ENCODE peak calls at places on chromosomes 7 and 10, in five cellular contexts. One of them, this sample, is unnamed.

GRCh38 chr10:32210306-32211045 is 136.5 kb downstream of the EPC1 start:
- DNase-seq in tibial artery: no peak
- DNase-seq in naive thymus-derived CD4-positive, alpha-beta T cell: no peak
- DNase-seq in fibroblast of the conjunctiva: peak
- DNase-seq in endodermal cell: peak
- DNase-seq in this sample: peak

GRCh38 chr10:110163192-110163773 is 44.1 kb upstream of the MXI1 start:
- DNase-seq in tibial artery: no peak
- DNase-seq in naive thymus-derived CD4-positive, alpha-beta T cell: no peak
- DNase-seq in fibroblast of the conjunctiva: no peak
- DNase-seq in endodermal cell: peak
- DNase-seq in this sample: no peak

GRCh38 chr10:9853405-9854010 is 1164.2 kb upstream of the CELF2 start:
- DNase-seq in tibial artery: no peak
- DNase-seq in naive thymus-derived CD4-positive, alpha-beta T cell: no peak
- DNase-seq in fibroblast of the conjunctiva: peak
- DNase-seq in endodermal cell: no peak
- DNase-seq in this sample: no peak

GRCh38 chr7:20642171-20642570 is 26.7 kb downstream of the ABCB5 start:
- DNase-seq in tibial artery: no peak
- DNase-seq in naive thymus-derived CD4-positive, alpha-beta T cell: no peak
- DNase-seq in fibroblast of the conjunctiva: no peak
- DNase-seq in endodermal cell: no peak
- DNase-seq in this sample: no peak

GRCh38 chr10:46995234-46995633 is 84.0 kb downstream of the PTPN20 start:
- DNase-seq in tibial artery: no peak
- DNase-seq in naive thymus-derived CD4-positive, alpha-beta T cell: no peak
- DNase-seq in fibroblast of the conjunctiva: no peak
- DNase-seq in endodermal cell: peak
- DNase-seq in this sample: no peak

GRCh38 chr10:33143160-33143728 is 185.2 kb upstream of the ITGB1 start:
- DNase-seq in tibial artery: no peak
- DNase-seq in naive thymus-derived CD4-positive, alpha-beta T cell: no peak
- DNase-seq in fibroblast of the conjunctiva: peak
- DNase-seq in endodermal cell: no peak
- DNase-seq in this sample: no peak

GRCh38 chr10:3452683-3453388 is 280.3 kb upstream of the PITRM1 start:
- DNase-seq in tibial artery: no peak
- DNase-seq in naive thymus-derived CD4-positive, alpha-beta T cell: no peak
- DNase-seq in fibroblast of the conjunctiva: peak
- DNase-seq in endodermal cell: no peak
- DNase-seq in this sample: no peak

GRCh38 chr10:59290448-59290847 is 71.9 kb downstream of the FAM13C start:
- DNase-seq in tibial artery: no peak
- DNase-seq in naive thymus-derived CD4-positive, alpha-beta T cell: no peak
- DNase-seq in fibroblast of the conjunctiva: no peak
- DNase-seq in endodermal cell: no peak
- DNase-seq in this sample: no peak

GRCh38 chr10:26199841-26200240 is 16.7 kb upstream of the GAD2 start:
- DNase-seq in tibial artery: no peak
- DNase-seq in naive thymus-derived CD4-positive, alpha-beta T cell: no peak
- DNase-seq in fibroblast of the conjunctiva: no peak
- DNase-seq in endodermal cell: no peak
- DNase-seq in this sample: no peak

GRCh38 chr10:46520941-46521340 is 35.5 kb downstream of the GPRIN2 start:
- DNase-seq in tibial artery: no peak
- DNase-seq in naive thymus-derived CD4-positive, alpha-beta T cell: no peak
- DNase-seq in fibroblast of the conjunctiva: no peak
- DNase-seq in endodermal cell: peak
- DNase-seq in this sample: peak

GRCh38 chr7:88927-89921 is 103.1 kb upstream of the FAM20C start:
- DNase-seq in tibial artery: peak
- DNase-seq in naive thymus-derived CD4-positive, alpha-beta T cell: no peak
- DNase-seq in fibroblast of the conjunctiva: peak
- DNase-seq in endodermal cell: peak
- DNase-seq in this sample: peak

GRCh38 chr7:155882596-155882995 is 70.3 kb upstream of the SHH start:
- DNase-seq in tibial artery: no peak
- DNase-seq in naive thymus-derived CD4-positive, alpha-beta T cell: no peak
- DNase-seq in fibroblast of the conjunctiva: no peak
- DNase-seq in endodermal cell: no peak
- DNase-seq in this sample: no peak

GRCh38 chr7:155251831-155252230 is 45.8 kb upstream of the INSIG1 start:
- DNase-seq in tibial artery: no peak
- DNase-seq in naive thymus-derived CD4-positive, alpha-beta T cell: no peak
- DNase-seq in fibroblast of the conjunctiva: no peak
- DNase-seq in endodermal cell: no peak
- DNase-seq in this sample: no peak

GRCh38 chr10:7184660-7185366 is 226.0 kb downstream of the SFMBT2 start:
- DNase-seq in tibial artery: no peak
- DNase-seq in naive thymus-derived CD4-positive, alpha-beta T cell: no peak
- DNase-seq in fibroblast of the conjunctiva: no peak
- DNase-seq in endodermal cell: no peak
- DNase-seq in this sample: no peak

GRCh38 chr10:56823849-56824248 is 462.8 kb upstream of the ZWINT start:
- DNase-seq in tibial artery: no peak
- DNase-seq in naive thymus-derived CD4-positive, alpha-beta T cell: no peak
- DNase-seq in fibroblast of the conjunctiva: no peak
- DNase-seq in endodermal cell: no peak
- DNase-seq in this sample: no peak

GRCh38 chr10:129637010-129637409 is 170.0 kb downstream of the MGMT start:
- DNase-seq in tibial artery: no peak
- DNase-seq in naive thymus-derived CD4-positive, alpha-beta T cell: no peak
- DNase-seq in fibroblast of the conjunctiva: no peak
- DNase-seq in endodermal cell: peak
- DNase-seq in this sample: no peak

GRCh38 chr10:113616244-113617074 is 47.4 kb downstream of the NRAP start:
- DNase-seq in tibial artery: no peak
- DNase-seq in naive thymus-derived CD4-positive, alpha-beta T cell: no peak
- DNase-seq in fibroblast of the conjunctiva: no peak
- DNase-seq in endodermal cell: peak
- DNase-seq in this sample: no peak

GRCh38 chr7:38411404-38411803 is 138.0 kb upstream of the TARP start:
- DNase-seq in tibial artery: no peak
- DNase-seq in naive thymus-derived CD4-positive, alpha-beta T cell: no peak
- DNase-seq in fibroblast of the conjunctiva: no peak
- DNase-seq in endodermal cell: peak
- DNase-seq in this sample: no peak

GRCh38 chr7:90965211-90965610 is 299.0 kb upstream of the FZD1 start:
- DNase-seq in tibial artery: no peak
- DNase-seq in naive thymus-derived CD4-positive, alpha-beta T cell: no peak
- DNase-seq in fibroblast of the conjunctiva: no peak
- DNase-seq in endodermal cell: no peak
- DNase-seq in this sample: no peak

GRCh38 chr7:43655584-43655983 is 72.7 kb downstream of the STK17A start:
- DNase-seq in tibial artery: no peak
- DNase-seq in naive thymus-derived CD4-positive, alpha-beta T cell: no peak
- DNase-seq in fibroblast of the conjunctiva: no peak
- DNase-seq in endodermal cell: no peak
- DNase-seq in this sample: no peak

GRCh38 chr7:87330942-87331341 is 14.5 kb upstream of the CROT start:
- DNase-seq in tibial artery: no peak
- DNase-seq in naive thymus-derived CD4-positive, alpha-beta T cell: no peak
- DNase-seq in fibroblast of the conjunctiva: no peak
- DNase-seq in endodermal cell: peak
- DNase-seq in this sample: no peak

GRCh38 chr10:130371156-130371555 is 235.0 kb downstream of the GLRX3 start:
- DNase-seq in tibial artery: no peak
- DNase-seq in naive thymus-derived CD4-positive, alpha-beta T cell: no peak
- DNase-seq in fibroblast of the conjunctiva: no peak
- DNase-seq in endodermal cell: no peak
- DNase-seq in this sample: no peak

GRCh38 chr7:27130540-27131389 is at the start of gene HOXA4:
- DNase-seq in tibial artery: peak
- DNase-seq in naive thymus-derived CD4-positive, alpha-beta T cell: peak
- DNase-seq in fibroblast of the conjunctiva: no peak
- DNase-seq in endodermal cell: peak
- DNase-seq in this sample: no peak

GRCh38 chr10:17673517-17674051 is 29.6 kb downstream of the STAM start:
- DNase-seq in tibial artery: no peak
- DNase-seq in naive thymus-derived CD4-positive, alpha-beta T cell: no peak
- DNase-seq in fibroblast of the conjunctiva: peak
- DNase-seq in endodermal cell: peak
- DNase-seq in this sample: peak

GRCh38 chr10:103416436-103417147 is 20.2 kb downstream of the PDCD11 start:
- DNase-seq in tibial artery: peak
- DNase-seq in naive thymus-derived CD4-positive, alpha-beta T cell: peak
- DNase-seq in fibroblast of the conjunctiva: peak
- DNase-seq in endodermal cell: peak
- DNase-seq in this sample: peak

GRCh38 chr10:101694674-101695403 is at the start of gene FBXW4:
- DNase-seq in tibial artery: peak
- DNase-seq in naive thymus-derived CD4-positive, alpha-beta T cell: peak
- DNase-seq in fibroblast of the conjunctiva: no peak
- DNase-seq in endodermal cell: peak
- DNase-seq in this sample: no peak

GRCh38 chr10:115082521-115082920 is 10.6 kb upstream of the ATRNL1 start:
- DNase-seq in tibial artery: no peak
- DNase-seq in naive thymus-derived CD4-positive, alpha-beta T cell: no peak
- DNase-seq in fibroblast of the conjunctiva: peak
- DNase-seq in endodermal cell: no peak
- DNase-seq in this sample: peak

GRCh38 chr7:108395442-108395841 is 60.8 kb downstream of the NRCAM start:
- DNase-seq in tibial artery: no peak
- DNase-seq in naive thymus-derived CD4-positive, alpha-beta T cell: no peak
- DNase-seq in fibroblast of the conjunctiva: no peak
- DNase-seq in endodermal cell: no peak
- DNase-seq in this sample: no peak

GRCh38 chr7:21507627-21508343 is 35.1 kb upstream of the DNAH11 start:
- DNase-seq in tibial artery: no peak
- DNase-seq in naive thymus-derived CD4-positive, alpha-beta T cell: no peak
- DNase-seq in fibroblast of the conjunctiva: peak
- DNase-seq in endodermal cell: peak
- DNase-seq in this sample: no peak

GRCh38 chr10:68110027-68110426 is 739 bp downstream of the MYPN start:
- DNase-seq in tibial artery: no peak
- DNase-seq in naive thymus-derived CD4-positive, alpha-beta T cell: no peak
- DNase-seq in fibroblast of the conjunctiva: no peak
- DNase-seq in endodermal cell: no peak
- DNase-seq in this sample: no peak

This sample was measured in astrocyte of the cerebellum.